ENCODE peak calls at places on chromosomes 7 and 10, in four cellular contexts. T is T-cell, S is tibial nerve, A is M059J. J is an unnamed sample.

GRCh38 chr10:60348982-60349381 is 40.7 kb downstream of the ANK3 start:
- DNase-seq in T (no peak), S (no peak), A (peak), J (no peak)

GRCh38 chr10:73094249-73094850 is 2.3 kb downstream of the P4HA1 start:
- DNase-seq in T (no peak), S (no peak), A (peak), J (no peak)

GRCh38 chr7:157840913-157841756 is 504.3 kb downstream of the DNAJB6 start:
- DNase-seq in T (no peak), S (no peak), A (no peak), J (no peak)

GRCh38 chr10:110777017-110777416 is 94.7 kb upstream of the PDCD4 start:
- DNase-seq in T (no peak), S (no peak), A (no peak), J (no peak)

GRCh38 chr7:36661135-36661840 is 63.0 kb downstream of the AOAH start:
- DNase-seq in T (no peak), S (no peak), A (peak), J (no peak)

GRCh38 chr7:15400440-15400839 is 161.4 kb downstream of the AGMO start:
- DNase-seq in T (no peak), S (no peak), A (no peak), J (no peak)

GRCh38 chr7:39923086-39923485 is 27.0 kb upstream of the CDK13 start:
- DNase-seq in T (no peak), S (no peak), A (no peak), J (no peak)

GRCh38 chr10:62053860-62054259 is 152.4 kb downstream of the ARID5B start:
- DNase-seq in T (no peak), S (no peak), A (no peak), J (no peak)

GRCh38 chr10:122282253-122282671 is 11.2 kb downstream of the BTBD16 start:
- DNase-seq in T (no peak), S (no peak), A (peak), J (no peak)

GRCh38 chr10:95476482-95477174 is 84.5 kb downstream of the SORBS1 start:
- DNase-seq in T (no peak), S (no peak), A (no peak), J (no peak)

GRCh38 chr7:525740-526139 is 6.1 kb upstream of the PDGFA start:
- DNase-seq in T (no peak), S (no peak), A (peak), J (no peak)

GRCh38 chr10:29619273-29619672 is 15.5 kb downstream of the SVIL start:
- DNase-seq in T (no peak), S (no peak), A (peak), J (no peak)

GRCh38 chr10:62237506-62237905 is 31.1 kb downstream of the RTKN2 start:
- DNase-seq in T (no peak), S (no peak), A (no peak), J (no peak)

GRCh38 chr7:44581426-44581906 is 565 bp downstream of the TMED4 start:
- DNase-seq in T (peak), S (no peak), A (no peak), J (peak)

GRCh38 chr7:107661081-107661864 is 645 bp downstream of the SLC26A4 start:
- DNase-seq in T (peak), S (no peak), A (peak), J (no peak)